ENCODE peak calls at places on chromosomes 16 and 17, in ten cellular contexts. G is ascending aorta, U is AG04450, Q is dorsolateral prefrontal cortex, A is AG04449, O is GM13976, X is fibroblast of the aortic adventitia, N is fibroblast of lung, M is thoracic aorta, W is Peyer's patch. C is an unnamed sample.

GRCh38 chr17:58710948-58711552 is 18.6 kb downstream of the RAD51C start:
- DNase-seq in M (no peak), G (no peak), W (peak), X (peak), Q (no peak), O (peak), A (no peak), U (peak), N (peak), C (peak)

GRCh38 chr16:31471875-31472558 is at the start of gene TGFB1I1:
- DNase-seq in Q (no peak), G (peak), O (no peak), W (peak), X (peak), A (peak), M (no peak), N (peak), U (peak), C (no peak)

GRCh38 chr17:30493802-30494201 is 16.6 kb downstream of the GOSR1 start:
- DNase-seq in O (no peak), X (no peak), U (no peak), A (no peak), Q (no peak), G (no peak), N (peak), W (no peak), M (no peak), C (no peak)

GRCh38 chr17:75068750-75069149 is 19.0 kb upstream of the SLC16A5 start:
- DNase-seq in W (no peak), M (no peak), N (no peak), G (no peak), X (no peak), A (no peak), O (no peak), U (no peak), Q (no peak), C (no peak)

GRCh38 chr16:1984347-1985225 is 593 bp downstream of the GFER start:
- DNase-seq in X (no peak), A (no peak), W (peak), O (no peak), U (no peak), N (no peak), M (no peak), G (no peak), Q (no peak), C (no peak)

GRCh38 chr16:3745751-3746355 is 28.5 kb upstream of the TRAP1 start:
- DNase-seq in G (no peak), A (no peak), U (no peak), M (no peak), O (no peak), W (peak), X (peak), Q (no peak), N (peak), C (no peak)

GRCh38 chr17:16374129-16374528 is 6.8 kb upstream of the UBB start:
- DNase-seq in O (no peak), M (peak), G (peak), A (peak), X (peak), Q (no peak), N (peak), U (no peak), W (no peak), C (no peak)

GRCh38 chr16:69057400-69058378 is 47.8 kb upstream of the HAS3 start:
- DNase-seq in G (no peak), O (peak), X (peak), A (peak), M (no peak), U (no peak), W (no peak), N (peak), Q (no peak), C (no peak)

GRCh38 chr16:13270602-13271001 is 369.2 kb downstream of the SHISA9 start:
- DNase-seq in N (no peak), U (no peak), G (no peak), O (no peak), X (no peak), W (no peak), Q (no peak), A (no peak), M (no peak), C (no peak)

DNA sequence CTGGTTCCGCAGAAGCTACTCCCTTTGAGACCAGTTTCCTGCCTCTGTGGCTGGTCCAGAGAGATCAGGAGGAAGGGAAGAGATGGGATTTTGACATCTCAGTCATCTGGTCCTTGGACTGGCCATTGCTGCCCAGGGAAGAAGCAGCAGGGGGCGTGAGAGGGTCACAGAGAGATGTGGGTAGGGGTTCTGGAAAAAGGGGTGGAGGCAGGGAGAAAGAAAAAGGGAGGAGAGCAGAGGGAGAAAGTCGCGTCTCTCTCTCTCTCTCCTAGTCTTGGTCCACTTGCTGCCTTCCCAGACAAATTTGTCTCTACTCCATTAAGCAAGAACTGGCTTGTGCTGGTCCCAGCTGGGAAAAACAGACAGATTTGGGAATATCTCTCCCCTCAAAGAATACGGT is 4.4 kb downstream of the SHBG start:
- DNase-seq in G (no peak), A (no peak), M (no peak), O (peak), W (no peak), X (peak), U (no peak), N (peak), Q (peak), C (peak)
- TF ChIP-seq CTCF in G (no peak), A (peak), M (no peak), O (peak), W (peak), X (peak), U (peak), N (peak), Q (peak), C (no peak)

GRCh38 chr17:47317119-47317518 is 6.6 kb upstream of the EFCAB13 start:
- DNase-seq in W (no peak), N (peak), O (no peak), U (no peak), X (peak), G (no peak), Q (no peak), A (no peak), M (no peak), C (no peak)

GRCh38 chr17:47318197-47318918 is 5.4 kb upstream of the EFCAB13 start:
- DNase-seq in A (no peak), X (no peak), Q (no peak), N (no peak), W (no peak), O (no peak), G (no peak), U (no peak), M (no peak), C (no peak)

GRCh38 chr17:47320879-47321502 is 2.8 kb upstream of the EFCAB13 start:
- DNase-seq in U (no peak), X (no peak), G (no peak), W (no peak), N (no peak), A (no peak), O (no peak), Q (no peak), M (no peak), C (no peak)

GRCh38 chr17:47315451-47316266 is 8.1 kb upstream of the EFCAB13 start:
- DNase-seq in U (peak), G (no peak), W (peak), O (peak), M (no peak), X (peak), A (peak), N (peak), Q (no peak), C (peak)

GRCh38 chr17:47316316-47316715 is 7.4 kb upstream of the EFCAB13 start:
- DNase-seq in X (peak), W (no peak), U (no peak), O (no peak), Q (no peak), N (peak), M (no peak), G (no peak), A (no peak), C (no peak)
- TF ChIP-seq CTCF in X (no peak), W (no peak), U (no peak), O (no peak), Q (no peak), N (no peak), M (no peak), G (no peak), A (no peak), C (no peak)

DNA sequence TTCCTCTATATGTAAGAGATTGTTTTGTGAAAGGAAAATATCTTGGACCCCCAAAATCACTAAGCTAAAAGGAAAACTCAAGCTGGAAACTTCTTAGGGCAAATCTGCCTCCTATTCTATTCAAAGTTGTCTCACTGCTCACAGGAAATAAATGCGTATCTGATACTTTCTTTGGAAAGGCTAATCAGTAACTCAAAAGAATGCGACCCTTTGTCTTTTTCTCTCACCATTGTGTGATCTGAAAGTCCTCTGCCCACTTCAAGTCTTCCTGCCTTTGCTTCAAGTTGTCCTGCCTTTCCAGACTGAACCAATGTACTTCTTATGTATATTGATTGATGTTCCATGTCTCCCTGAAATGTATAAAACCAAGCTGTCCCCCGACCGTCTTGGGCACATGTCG is 157.3 kb downstream of the KIF2B start:
- DNase-seq in W (no peak), N (no peak), O (no peak), A (no peak), G (no peak), U (no peak), Q (no peak), M (no peak), X (no peak), C (no peak)
- TF ChIP-seq CTCF in W (no peak), N (no peak), O (no peak), A (no peak), G (no peak), U (no peak), Q (no peak), M (no peak), X (no peak), C (no peak)

DNA sequence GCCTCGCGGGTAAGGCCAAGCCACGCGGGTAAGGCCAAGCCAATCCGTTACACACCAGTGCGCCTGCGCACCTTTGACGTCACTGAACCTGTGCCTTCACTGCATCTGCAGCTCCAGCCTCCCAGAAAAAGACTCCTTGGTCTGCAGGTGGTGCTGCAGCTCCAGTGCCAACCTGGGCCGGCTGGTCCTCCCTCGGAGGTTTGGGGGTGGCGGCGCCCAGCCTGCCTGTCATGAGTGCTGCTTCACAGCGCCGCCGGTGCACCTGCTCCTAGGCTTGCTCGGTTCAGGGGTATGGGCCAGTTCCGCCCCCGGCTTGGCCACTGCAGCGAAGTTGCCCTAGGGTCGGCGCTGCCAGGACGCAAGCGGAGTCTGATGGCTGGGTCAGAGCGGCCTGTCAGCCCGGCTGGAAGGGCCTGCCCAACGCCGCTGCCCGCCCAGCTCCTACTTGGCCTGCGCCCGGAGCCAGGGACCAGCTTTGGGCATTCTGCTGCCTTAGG is 146.6 kb downstream of the USP22 start:
- DNase-seq in A (no peak), N (no peak), G (no peak), W (no peak), M (no peak), O (peak), X (peak), U (no peak), Q (no peak), C (no peak)
- TF ChIP-seq CTCF in A (no peak), N (no peak), G (no peak), W (no peak), M (no peak), O (peak), X (peak), U (no peak), Q (no peak), C (no peak)

GRCh38 chr17:40190197-40191021 is 13.1 kb downstream of the RAPGEFL1 start:
- DNase-seq in O (peak), A (no peak), M (no peak), W (no peak), G (no peak), U (no peak), X (no peak), N (no peak), Q (no peak), C (peak)

GRCh38 chr17:40192961-40193360 is 15.7 kb downstream of the RAPGEFL1 start:
- DNase-seq in M (no peak), N (no peak), X (no peak), A (no peak), Q (no peak), U (no peak), O (peak), W (no peak), G (no peak), C (no peak)

GRCh38 chr17:40194821-40195220 is 17.6 kb downstream of the RAPGEFL1 start:
- DNase-seq in N (no peak), Q (no peak), G (no peak), O (peak), W (no peak), A (no peak), U (no peak), M (no peak), X (no peak), C (no peak)

GRCh38 chr17:40188694-40189093 is 11.4 kb downstream of the RAPGEFL1 start:
- DNase-seq in A (no peak), Q (no peak), G (no peak), O (no peak), U (no peak), M (no peak), N (no peak), W (no peak), X (no peak), C (no peak)

DNA sequence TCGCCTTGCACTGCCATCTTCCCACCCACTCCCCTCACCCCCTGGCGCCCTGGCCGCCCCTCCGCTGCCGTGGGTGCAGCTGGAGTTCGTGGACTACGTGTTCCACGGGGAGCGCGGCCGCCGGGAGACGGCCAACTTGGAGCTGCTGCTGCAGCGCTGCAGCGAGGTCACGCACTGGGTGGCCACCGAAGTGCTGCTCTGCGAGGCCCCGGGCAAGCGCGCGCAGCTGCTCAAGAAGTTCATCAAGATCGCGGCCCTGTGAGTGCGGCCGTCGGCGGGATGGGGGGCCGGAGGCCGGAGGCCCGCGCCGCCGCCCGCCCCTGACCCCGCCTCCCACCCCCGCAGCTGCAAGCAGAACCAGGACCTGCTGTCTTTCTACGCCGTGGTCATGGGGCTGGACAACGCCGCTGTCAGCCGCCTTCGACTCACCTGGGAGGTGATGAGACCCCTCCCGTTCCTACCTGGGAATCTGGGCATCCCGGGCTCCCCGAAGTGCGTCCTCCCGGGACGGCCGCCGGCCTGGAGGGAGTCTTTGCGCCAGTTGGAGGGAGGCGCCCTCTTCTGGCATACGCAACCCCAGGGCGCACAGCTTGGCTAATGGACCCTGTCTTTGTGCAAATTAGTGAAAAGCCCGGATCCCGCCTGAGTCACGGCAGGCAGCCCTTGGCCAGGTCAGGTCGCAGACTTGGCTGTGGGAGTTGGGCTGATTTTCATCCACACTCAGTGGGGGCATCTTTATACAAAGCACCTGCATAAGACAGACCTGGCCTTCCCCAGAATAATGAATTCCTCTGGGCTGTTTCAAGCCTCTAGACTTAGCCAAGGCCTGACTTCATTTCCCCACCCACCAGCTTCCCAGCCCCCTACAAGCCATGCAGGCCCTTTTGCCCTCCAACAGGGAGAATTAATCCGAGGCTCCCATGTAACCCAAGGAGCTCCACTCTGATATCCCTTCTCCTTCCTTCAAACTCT is 14.3 kb downstream of the RAPGEFL1 start:
- DNase-seq in O (peak), Q (peak), U (no peak), A (no peak), X (peak), G (peak), M (peak), W (peak), N (peak), C (peak)
- TF ChIP-seq CTCF in O (peak), Q (peak), U (peak), A (peak), X (peak), G (peak), M (peak), W (peak), N (peak), C (no peak)

GRCh38 chr16:89923640-89924297 is 627 bp downstream of the TUBB3 start:
- DNase-seq in G (no peak), O (no peak), U (no peak), Q (no peak), X (no peak), N (no peak), W (no peak), M (no peak), A (no peak), C (no peak)

GRCh38 chr16:89924298-89924924 is 1.3 kb downstream of the TUBB3 start:
- DNase-seq in A (no peak), G (no peak), U (no peak), N (peak), X (peak), M (no peak), O (no peak), W (no peak), Q (peak), C (peak)

GRCh38 chr16:89924925-89925307 is 1.8 kb downstream of the TUBB3 start:
- DNase-seq in Q (no peak), N (no peak), U (no peak), M (no peak), X (no peak), O (no peak), A (no peak), G (no peak), W (no peak), C (no peak)

GRCh38 chr16:89922884-89923639 is at the start of gene TUBB3:
- DNase-seq in W (no peak), M (no peak), A (no peak), X (peak), O (peak), U (no peak), N (peak), G (no peak), Q (peak), C (peak)

DNA sequence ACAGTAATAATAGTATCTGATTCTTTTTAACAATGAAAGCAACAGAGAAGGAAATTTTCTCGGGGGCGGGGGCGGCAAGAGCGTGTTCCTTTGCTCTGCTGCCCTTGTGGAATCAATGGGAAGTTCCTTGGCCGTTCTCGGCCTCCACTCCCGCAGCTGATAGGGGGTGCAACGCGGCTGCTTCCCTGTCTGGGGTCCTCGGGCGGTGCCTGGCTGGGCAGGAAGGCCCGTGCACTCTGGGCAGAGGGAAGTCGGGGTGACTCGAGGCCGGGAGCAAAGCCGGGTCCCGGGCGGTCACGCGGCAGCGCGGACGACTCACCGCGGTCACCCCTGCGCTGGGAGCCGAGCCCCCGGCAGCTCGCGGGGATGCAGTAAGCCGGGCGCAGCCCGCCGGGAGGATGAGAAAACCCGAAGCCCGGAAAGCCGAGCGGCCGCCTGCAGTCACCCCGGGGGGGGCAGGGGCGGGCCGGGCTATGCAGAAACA is 2.5 kb downstream of the TUBB3 start:
- DNase-seq in O (no peak), A (no peak), W (no peak), U (no peak), Q (no peak), G (no peak), M (no peak), X (no peak), N (peak), C (no peak)
- TF ChIP-seq CTCF in O (no peak), A (no peak), W (no peak), U (peak), Q (no peak), G (no peak), M (no peak), X (peak), N (no peak), C (no peak)

GRCh38 chr16:10668322-10669045 is 26.2 kb downstream of the TEKT5 start:
- DNase-seq in Q (peak), A (no peak), W (no peak), U (no peak), O (peak), N (peak), X (peak), M (no peak), G (no peak), C (peak)
- TF ChIP-seq CTCF in Q (peak), A (peak), W (peak), U (peak), O (peak), N (peak), X (peak), M (peak), G (no peak), C (no peak)

DNA sequence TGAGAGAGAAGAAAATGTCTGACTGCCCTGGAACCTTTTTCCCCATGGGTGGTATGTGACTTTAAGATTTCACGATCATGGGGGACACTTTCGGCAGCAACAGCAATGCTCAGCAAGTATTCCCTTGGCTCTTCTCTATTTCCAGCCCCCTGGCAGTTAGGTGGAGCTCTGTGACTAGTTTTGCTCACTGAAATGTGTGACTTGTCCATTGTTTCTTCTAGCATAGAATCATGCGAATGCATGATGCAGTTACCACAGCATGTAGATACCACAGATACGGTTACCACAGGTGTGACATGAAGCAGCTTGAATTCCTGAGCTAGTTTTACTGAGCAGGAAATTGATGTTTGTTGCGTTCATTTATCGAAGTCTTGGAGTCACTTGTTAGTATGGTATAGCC is 1034.5 kb upstream of the EEF2KMT start:
- DNase-seq in N (no peak), Q (no peak), A (no peak), G (no peak), U (no peak), W (no peak), X (no peak), M (no peak), O (no peak), C (no peak)
- TF ChIP-seq CTCF in N (no peak), Q (no peak), A (no peak), G (no peak), U (no peak), W (no peak), X (no peak), M (no peak), O (no peak), C (no peak)

C was measured in endothelial cell.